ENCODE peak calls at places on chromosome 13, in seven cellular contexts. One of them, this sample, is unnamed.

GRCh38 chr13:69600811-69601210 is 506.8 kb upstream of the ATXN8OS start:
- DNase-seq in stimulated activated CD4-positive, alpha-beta T cell treated with anti-CD3 and anti-CD28 coated beads, Interleukin-15, amount 100 ng/mL, for 1 hour: no peak
- DNase-seq in activated T-cell treated with anti-CD3 and anti-CD28 coated beads, Interleukin-2, amount 50 U/mL, for 24 hours: no peak
- DNase-seq in astrocyte of the spinal cord: no peak
- DNase-seq in Calu3: no peak
- DNase-seq in AG10803: no peak
- DNase-seq in activated naive CD4-positive, alpha-beta T cell: no peak
- DNase-seq in this sample: no peak

GRCh38 chr13:43874512-43875092 is 4.9 kb downstream of the CCDC122 start:
- DNase-seq in activated naive CD4-positive, alpha-beta T cell: no peak
- DNase-seq in Calu3: no peak
- DNase-seq in astrocyte of the spinal cord: peak
- DNase-seq in stimulated activated CD4-positive, alpha-beta T cell treated with anti-CD3 and anti-CD28 coated beads, Interleukin-15, amount 100 ng/mL, for 1 hour: no peak
- DNase-seq in AG10803: peak
- DNase-seq in activated T-cell treated with anti-CD3 and anti-CD28 coated beads, Interleukin-2, amount 50 U/mL, for 24 hours: no peak
- DNase-seq in this sample: peak

GRCh38 chr13:50074843-50075242 is 59.6 kb downstream of the KCNRG start:
- DNase-seq in activated naive CD4-positive, alpha-beta T cell: no peak
- DNase-seq in AG10803: no peak
- DNase-seq in activated T-cell treated with anti-CD3 and anti-CD28 coated beads, Interleukin-2, amount 50 U/mL, for 24 hours: no peak
- DNase-seq in stimulated activated CD4-positive, alpha-beta T cell treated with anti-CD3 and anti-CD28 coated beads, Interleukin-15, amount 100 ng/mL, for 1 hour: no peak
- DNase-seq in Calu3: no peak
- DNase-seq in astrocyte of the spinal cord: peak
- DNase-seq in this sample: no peak

GRCh38 chr13:79534596-79534995 is 53.6 kb downstream of the NDFIP2 start:
- DNase-seq in astrocyte of the spinal cord: no peak
- DNase-seq in activated naive CD4-positive, alpha-beta T cell: no peak
- DNase-seq in AG10803: no peak
- DNase-seq in activated T-cell treated with anti-CD3 and anti-CD28 coated beads, Interleukin-2, amount 50 U/mL, for 24 hours: no peak
- DNase-seq in stimulated activated CD4-positive, alpha-beta T cell treated with anti-CD3 and anti-CD28 coated beads, Interleukin-15, amount 100 ng/mL, for 1 hour: no peak
- DNase-seq in Calu3: no peak
- DNase-seq in this sample: no peak

GRCh38 chr13:48778551-48779088 is 124.9 kb downstream of the CYSLTR2 start:
- DNase-seq in AG10803: peak
- DNase-seq in Calu3: no peak
- DNase-seq in activated T-cell treated with anti-CD3 and anti-CD28 coated beads, Interleukin-2, amount 50 U/mL, for 24 hours: no peak
- DNase-seq in astrocyte of the spinal cord: no peak
- DNase-seq in activated naive CD4-positive, alpha-beta T cell: no peak
- DNase-seq in stimulated activated CD4-positive, alpha-beta T cell treated with anti-CD3 and anti-CD28 coated beads, Interleukin-15, amount 100 ng/mL, for 1 hour: no peak
- DNase-seq in this sample: no peak

GRCh38 chr13:84032116-84032515 is 149.8 kb upstream of the SLITRK1 start:
- DNase-seq in activated T-cell treated with anti-CD3 and anti-CD28 coated beads, Interleukin-2, amount 50 U/mL, for 24 hours: no peak
- DNase-seq in AG10803: no peak
- DNase-seq in Calu3: no peak
- DNase-seq in activated naive CD4-positive, alpha-beta T cell: no peak
- DNase-seq in stimulated activated CD4-positive, alpha-beta T cell treated with anti-CD3 and anti-CD28 coated beads, Interleukin-15, amount 100 ng/mL, for 1 hour: no peak
- DNase-seq in astrocyte of the spinal cord: peak
- DNase-seq in this sample: no peak

GRCh38 chr13:39105110-39105509 is 66.9 kb downstream of the NHLRC3 start:
- DNase-seq in astrocyte of the spinal cord: peak
- DNase-seq in stimulated activated CD4-positive, alpha-beta T cell treated with anti-CD3 and anti-CD28 coated beads, Interleukin-15, amount 100 ng/mL, for 1 hour: no peak
- DNase-seq in activated T-cell treated with anti-CD3 and anti-CD28 coated beads, Interleukin-2, amount 50 U/mL, for 24 hours: no peak
- DNase-seq in AG10803: peak
- DNase-seq in Calu3: no peak
- DNase-seq in activated naive CD4-positive, alpha-beta T cell: no peak
- DNase-seq in this sample: no peak

GRCh38 chr13:107864543-107865460 is 350.5 kb downstream of the LIG4 start:
- DNase-seq in AG10803: peak
- DNase-seq in activated naive CD4-positive, alpha-beta T cell: no peak
- DNase-seq in astrocyte of the spinal cord: peak
- DNase-seq in Calu3: peak
- DNase-seq in stimulated activated CD4-positive, alpha-beta T cell treated with anti-CD3 and anti-CD28 coated beads, Interleukin-15, amount 100 ng/mL, for 1 hour: no peak
- DNase-seq in activated T-cell treated with anti-CD3 and anti-CD28 coated beads, Interleukin-2, amount 50 U/mL, for 24 hours: no peak
- DNase-seq in this sample: peak